ENCODE peak calls at places on chromosomes 5 and 9, in eight cellular contexts. H is fibroblast of pulmonary artery; V is psoas muscle; X is CD8-positive, alpha-beta T cell; S is stomach; P is left ventricle myocardium inferior; U is heart right ventricle; B is choroid plexus epithelial cell. W is an unnamed sample.

GRCh38 chr9:98775831-98776441 is 20.4 kb downstream of the ANKS6 start:
- DNase-seq in H (peak), V (no peak), X (no peak), S (no peak), P (no peak), U (no peak), B (peak), W (peak)

GRCh38 chr5:102554092-102554491 is 55.3 kb upstream of the SLCO6A1 start:
- DNase-seq in H (no peak), V (no peak), X (no peak), S (no peak), P (no peak), U (no peak), B (peak), W (no peak)

GRCh38 chr5:172141949-172142319 is 46.1 kb downstream of the STK10 start:
- DNase-seq in H (no peak), V (no peak), X (no peak), S (no peak), P (no peak), U (no peak), B (no peak), W (no peak)

GRCh38 chr5:131185523-131186104 is 14.9 kb downstream of the LYRM7 start:
- DNase-seq in H (no peak), V (no peak), X (no peak), S (no peak), P (no peak), U (no peak), B (no peak), W (no peak)

GRCh38 chr9:16125637-16126036 is 572.8 kb downstream of the CCDC171 start:
- DNase-seq in H (peak), V (no peak), X (no peak), S (no peak), P (no peak), U (no peak), B (peak), W (peak)

GRCh38 chr5:132497488-132497997 is 7.0 kb upstream of the IRF1 start:
- DNase-seq in H (peak), V (peak), X (peak), S (peak), P (peak), U (peak), B (peak), W (peak)

GRCh38 chr5:92775711-92776615 is 805.1 kb downstream of the NR2F1-AS1 start:
- DNase-seq in H (no peak), V (no peak), X (no peak), S (no peak), P (no peak), U (no peak), B (peak), W (no peak)

GRCh38 chr9:79023134-79023577 is 548.6 kb upstream of the TLE4 start:
- DNase-seq in H (peak), V (no peak), X (no peak), S (no peak), P (no peak), U (no peak), B (peak), W (peak)

GRCh38 chr5:172528440-172528839 is 74.1 kb upstream of the SH3PXD2B start:
- DNase-seq in H (no peak), V (no peak), X (no peak), S (no peak), P (no peak), U (no peak), B (no peak), W (no peak)

GRCh38 chr5:87850843-87851242 is 417.8 kb downstream of the TMEM161B start:
- DNase-seq in H (no peak), V (no peak), X (no peak), S (no peak), P (no peak), U (no peak), B (no peak), W (no peak)

GRCh38 chr9:136572003-136572595 is 26.3 kb upstream of the NOTCH1 start:
- DNase-seq in H (peak), V (no peak), X (no peak), S (no peak), P (peak), U (peak), B (peak), W (peak)

GRCh38 chr9:33466565-33467495 is 6.9 kb downstream of the NOL6 start:
- DNase-seq in H (peak), V (peak), X (peak), S (peak), P (peak), U (peak), B (peak), W (peak)

GRCh38 chr5:69213513-69214215 is 21.0 kb upstream of the CDK7 start:
- DNase-seq in H (peak), V (no peak), X (no peak), S (no peak), P (no peak), U (no peak), B (peak), W (peak)

GRCh38 chr5:179585903-179586511 is 35.7 kb downstream of the RUFY1 start:
- DNase-seq in H (no peak), V (no peak), X (no peak), S (no peak), P (no peak), U (no peak), B (peak), W (no peak)

GRCh38 chr9:88387733-88388202 is 476 bp upstream of the SPIN1 start:
- DNase-seq in H (peak), V (peak), X (peak), S (peak), P (peak), U (peak), B (peak), W (peak)

GRCh38 chr5:92237896-92238295 is 854.8 kb upstream of the ARRDC3 start:
- DNase-seq in H (no peak), V (no peak), X (no peak), S (no peak), P (no peak), U (no peak), B (no peak), W (no peak)

GRCh38 chr5:143922718-143923117 is 110.8 kb downstream of the HMHB1 start:
- DNase-seq in H (peak), V (peak), X (no peak), S (no peak), P (no peak), U (no peak), B (peak), W (peak)

GRCh38 chr5:157912621-157913325 is 53.8 kb upstream of the CLINT1 start:
- DNase-seq in H (no peak), V (no peak), X (no peak), S (peak), P (no peak), U (no peak), B (no peak), W (no peak)

GRCh38 chr9:72807765-72808445 is 144.9 kb downstream of the ALDH1A1 start:
- DNase-seq in H (peak), V (no peak), X (no peak), S (no peak), P (no peak), U (no peak), B (peak), W (peak)

GRCh38 chr9:36218411-36218901 is 27.7 kb downstream of the CLTA start:
- DNase-seq in H (no peak), V (no peak), X (no peak), S (no peak), P (no peak), U (no peak), B (no peak), W (no peak)

GRCh38 chr9:120869726-120870125 is 7.3 kb downstream of the PHF19 start:
- DNase-seq in H (no peak), V (no peak), X (no peak), S (no peak), P (no peak), U (peak), B (no peak), W (no peak)

GRCh38 chr5:113266913-113267227 is 167.9 kb downstream of the TSSK1B start:
- DNase-seq in H (no peak), V (no peak), X (no peak), S (no peak), P (no peak), U (no peak), B (no peak), W (no peak)

GRCh38 chr9:114336699-114337395 is 7.2 kb downstream of the ORM2 start:
- DNase-seq in H (no peak), V (no peak), X (no peak), S (no peak), P (no peak), U (no peak), B (no peak), W (no peak)

GRCh38 chr5:122701640-122702523 is 73.0 kb upstream of the SNX2 start:
- DNase-seq in H (no peak), V (no peak), X (no peak), S (no peak), P (no peak), U (no peak), B (no peak), W (no peak)

GRCh38 chr5:32170303-32171170 is 3.6 kb downstream of the GOLPH3 start:
- DNase-seq in H (no peak), V (no peak), X (no peak), S (no peak), P (no peak), U (no peak), B (peak), W (peak)

GRCh38 chr5:137497396-137498290 is 1.5 kb downstream of the SPOCK1 start:
- DNase-seq in H (no peak), V (no peak), X (no peak), S (no peak), P (no peak), U (no peak), B (no peak), W (no peak)
- H3K4me3 ChIP-seq in H (peak), V (peak), X (no peak), S (peak), P (peak), U (peak), B (no peak), W (peak)

GRCh38 chr9:77854916-77855314 is 176.7 kb downstream of the GNAQ start:
- DNase-seq in H (no peak), V (no peak), X (no peak), S (no peak), P (no peak), U (no peak), B (no peak), W (no peak)
- TF ChIP-seq CTCF in H (no peak), V (no peak), X (no peak), S (no peak), P (no peak), U (no peak), B (no peak), W (no peak)

DNA sequence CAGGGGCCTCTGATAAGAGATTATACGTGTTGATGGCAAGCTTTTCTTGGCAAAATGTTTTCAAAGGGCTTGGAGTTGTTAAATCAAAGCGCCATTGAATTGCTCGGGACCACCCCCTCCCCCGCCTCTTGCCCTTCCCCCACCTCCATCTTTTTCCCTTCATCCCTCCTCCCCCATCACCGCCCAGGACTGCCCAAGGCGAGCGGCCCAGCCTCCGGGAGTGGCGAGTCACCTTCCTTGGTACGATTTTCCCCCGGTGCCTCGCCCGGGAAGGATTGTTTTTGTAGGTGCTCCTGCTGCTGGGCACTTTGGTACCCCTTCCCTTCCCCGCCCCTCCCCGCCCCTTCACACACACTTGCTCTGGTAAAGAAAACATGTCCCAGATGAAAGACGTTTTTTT is 61.2 kb downstream of the TMEM174 start:
- DNase-seq in H (no peak), V (no peak), X (no peak), S (no peak), P (no peak), U (no peak), B (no peak), W (no peak)
- H3K4me3 ChIP-seq in H (no peak), V (peak), X (no peak), S (peak), P (peak), U (peak), B (peak), W (no peak)

GRCh38 chr5:159316519-159317383 is 13.5 kb downstream of the IL12B start:
- DNase-seq in H (peak), V (no peak), X (peak), S (peak), P (no peak), U (no peak), B (peak), W (peak)
- TF ChIP-seq CTCF in H (peak), V (peak), X (peak), S (peak), P (peak), U (peak), B (peak), W (peak)

GRCh38 chr5:4275232-4275631 is 679.6 kb downstream of the IRX1 start:
- DNase-seq in H (no peak), V (no peak), X (no peak), S (no peak), P (no peak), U (no peak), B (no peak), W (no peak)
- H3K4me3 ChIP-seq in H (no peak), V (no peak), X (no peak), S (no peak), P (no peak), U (no peak), B (no peak), W (no peak)

DNA sequence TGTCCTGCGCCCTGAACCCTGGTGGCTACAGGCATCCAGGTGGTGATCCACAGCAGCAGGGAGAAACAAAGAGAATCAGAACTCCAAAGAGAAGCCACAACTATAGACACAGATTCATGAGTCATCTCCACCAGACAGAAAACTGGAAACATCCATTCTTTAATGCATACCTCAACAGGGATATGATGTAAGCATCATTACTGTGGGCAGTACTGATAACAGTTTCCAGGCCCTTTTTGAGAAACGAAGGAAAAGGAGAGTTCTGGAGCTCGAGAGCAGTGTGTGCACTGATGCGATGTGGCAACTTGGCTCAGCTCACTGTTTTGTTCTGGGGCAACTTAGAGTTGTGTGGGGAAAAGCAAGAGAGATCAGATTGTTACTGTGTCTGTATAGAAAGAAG is 215.5 kb upstream of the ADAMTS16 start:
- DNase-seq in H (no peak), V (no peak), X (no peak), S (no peak), P (no peak), U (no peak), B (peak), W (no peak)
- TF ChIP-seq CTCF in H (no peak), V (no peak), X (no peak), S (no peak), P (no peak), U (no peak), B (no peak), W (no peak)

DNA sequence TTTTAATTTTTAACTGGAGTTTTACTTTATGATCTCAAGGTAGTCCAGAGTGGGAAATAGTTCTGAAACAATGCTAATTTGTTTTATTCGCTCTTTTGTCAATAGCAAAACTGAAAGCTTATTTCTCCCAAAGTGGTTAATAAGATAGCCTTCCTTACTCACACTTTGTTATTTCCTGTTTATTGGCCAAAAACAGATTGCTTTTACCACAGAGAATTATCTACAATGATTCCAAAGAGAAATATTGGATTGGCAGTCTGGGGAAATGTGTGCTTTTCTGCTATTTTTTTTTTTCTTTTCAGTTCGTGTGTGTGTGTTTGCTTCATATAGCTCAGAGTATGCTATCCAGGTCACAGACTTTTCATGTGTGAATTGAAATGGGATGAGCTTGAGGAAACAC is 756.7 kb upstream of the RGMB start:
- DNase-seq in H (peak), V (no peak), X (no peak), S (no peak), P (no peak), U (no peak), B (peak), W (peak)
- H3K4me3 ChIP-seq in H (no peak), V (no peak), X (no peak), S (no peak), P (no peak), U (no peak), B (no peak), W (no peak)

DNA sequence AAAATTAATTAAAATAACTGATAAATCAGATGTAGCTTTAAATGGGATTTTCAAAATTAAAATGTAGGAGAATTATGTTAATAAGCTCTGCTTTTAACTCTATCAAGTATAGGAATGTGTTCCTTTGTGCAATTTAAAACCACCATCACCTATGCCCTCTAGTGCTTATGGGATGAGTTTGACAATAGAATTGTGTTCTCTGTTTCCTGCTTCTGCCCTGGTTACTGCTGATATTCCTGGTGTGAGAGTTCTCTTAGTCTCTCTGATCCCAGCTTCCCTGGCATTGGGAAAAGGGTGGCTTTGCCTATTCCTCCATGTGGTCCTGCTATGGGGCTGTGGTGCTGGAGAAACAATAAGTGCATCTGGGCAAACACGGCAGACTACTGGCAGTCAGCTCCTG is 8.1 kb downstream of the LRRTM2 start:
- DNase-seq in H (no peak), V (no peak), X (no peak), S (no peak), P (no peak), U (no peak), B (no peak), W (no peak)
- TF ChIP-seq CTCF in H (no peak), V (no peak), X (no peak), S (no peak), P (no peak), U (peak), B (no peak), W (no peak)

GRCh38 chr9:95425910-95426551 is 90.7 kb downstream of the PTCH1 start:
- DNase-seq in H (peak), V (no peak), X (no peak), S (no peak), P (no peak), U (no peak), B (peak), W (peak)
- H3K4me3 ChIP-seq in H (peak), V (peak), X (peak), S (peak), P (peak), U (peak), B (peak), W (peak)